ENCODE peak calls at places on chromosomes 13 and 19, in six cellular contexts. One of them, this sample, is unnamed.

GRCh38 chr13:37515226-37515625 is 83.3 kb downstream of the POSTN start:
- DNase-seq in keratinocyte: no peak
- DNase-seq in left ventricle myocardium inferior: no peak
- DNase-seq in AG04450: no peak
- DNase-seq in lower leg skin: no peak
- DNase-seq in colonic mucosa: no peak
- DNase-seq in this sample: no peak

GRCh38 chr19:29062486-29063435 is 150.2 kb downstream of the UQCRFS1 start:
- DNase-seq in left ventricle myocardium inferior: no peak
- DNase-seq in lower leg skin: peak; percentile 77
- DNase-seq in colonic mucosa: no peak
- DNase-seq in keratinocyte: no peak
- DNase-seq in AG04450: no peak
- DNase-seq in this sample: no peak

GRCh38 chr19:51887522-51888498 is at the start of gene ZNF577:
- DNase-seq in keratinocyte: peak; percentile 50
- DNase-seq in colonic mucosa: peak; percentile 98
- DNase-seq in left ventricle myocardium inferior: peak; percentile 93
- DNase-seq in lower leg skin: peak; percentile 97
- DNase-seq in AG04450: peak; percentile 74
- DNase-seq in this sample: peak; percentile 41

GRCh38 chr19:16112778-16113177 is 1.1 kb downstream of the RAB8A start:
- DNase-seq in left ventricle myocardium inferior: no peak
- DNase-seq in lower leg skin: no peak
- DNase-seq in keratinocyte: no peak
- DNase-seq in AG04450: no peak
- DNase-seq in colonic mucosa: no peak
- DNase-seq in this sample: no peak

GRCh38 chr13:102877285-102877684 is 31.5 kb downstream of the ERCC5 start:
- DNase-seq in lower leg skin: no peak
- DNase-seq in left ventricle myocardium inferior: no peak
- DNase-seq in AG04450: no peak
- DNase-seq in keratinocyte: no peak
- DNase-seq in colonic mucosa: no peak
- DNase-seq in this sample: peak; percentile 63

GRCh38 chr13:93670858-93671257 is 444.3 kb downstream of the GPC6 start:
- DNase-seq in keratinocyte: no peak
- DNase-seq in AG04450: no peak
- DNase-seq in lower leg skin: no peak
- DNase-seq in colonic mucosa: no peak
- DNase-seq in left ventricle myocardium inferior: no peak
- DNase-seq in this sample: no peak

GRCh38 chr19:48477067-48477685 is 8.0 kb downstream of the CYTH2 start:
- DNase-seq in left ventricle myocardium inferior: no peak
- DNase-seq in colonic mucosa: no peak
- DNase-seq in AG04450: no peak
- DNase-seq in lower leg skin: no peak
- DNase-seq in keratinocyte: no peak
- DNase-seq in this sample: no peak

GRCh38 chr13:51222510-51223283 is 499 bp downstream of the FAM124A start:
- DNase-seq in lower leg skin: no peak
- DNase-seq in keratinocyte: no peak
- DNase-seq in colonic mucosa: no peak
- DNase-seq in left ventricle myocardium inferior: no peak
- DNase-seq in AG04450: no peak
- DNase-seq in this sample: no peak

GRCh38 chr13:29452773-29453574 is 142.5 kb downstream of the SLC7A1 start:
- DNase-seq in left ventricle myocardium inferior: no peak
- DNase-seq in colonic mucosa: no peak
- DNase-seq in keratinocyte: no peak
- DNase-seq in AG04450: no peak
- DNase-seq in lower leg skin: no peak
- DNase-seq in this sample: no peak

GRCh38 chr13:34805347-34805746 is 136.7 kb upstream of the NBEA start:
- DNase-seq in lower leg skin: no peak
- DNase-seq in AG04450: no peak
- DNase-seq in left ventricle myocardium inferior: no peak
- DNase-seq in keratinocyte: no peak
- DNase-seq in colonic mucosa: no peak
- DNase-seq in this sample: no peak

GRCh38 chr13:112826565-112826964 is 136.7 kb downstream of the ATP11A start:
- DNase-seq in lower leg skin: no peak
- DNase-seq in keratinocyte: no peak
- DNase-seq in AG04450: no peak
- DNase-seq in colonic mucosa: no peak
- DNase-seq in left ventricle myocardium inferior: no peak
- DNase-seq in this sample: no peak

GRCh38 chr13:105336706-105337582 is 1198.5 kb downstream of the EFNB2 start:
- DNase-seq in colonic mucosa: no peak
- DNase-seq in lower leg skin: no peak
- DNase-seq in left ventricle myocardium inferior: no peak
- DNase-seq in keratinocyte: no peak
- DNase-seq in AG04450: no peak
- DNase-seq in this sample: no peak

GRCh38 chr19:794989-795658 is 2.1 kb upstream of the PTBP1 start:
- DNase-seq in AG04450: no peak
- DNase-seq in lower leg skin: no peak
- DNase-seq in left ventricle myocardium inferior: no peak
- DNase-seq in colonic mucosa: peak; percentile 38
- DNase-seq in keratinocyte: no peak
- DNase-seq in this sample: no peak

GRCh38 chr19:41156207-41156606 is 36.8 kb upstream of the CYP2S1 start:
- DNase-seq in lower leg skin: no peak
- DNase-seq in colonic mucosa: no peak
- DNase-seq in keratinocyte: no peak
- DNase-seq in AG04450: no peak
- DNase-seq in left ventricle myocardium inferior: no peak
- DNase-seq in this sample: no peak

GRCh38 chr19:34181111-34181864 is 9.0 kb downstream of the LSM14A start:
- DNase-seq in left ventricle myocardium inferior: no peak
- DNase-seq in keratinocyte: no peak
- DNase-seq in AG04450: no peak
- DNase-seq in colonic mucosa: no peak
- DNase-seq in lower leg skin: no peak
- DNase-seq in this sample: no peak

GRCh38 chr19:16094360-16095070 is 17.2 kb upstream of the RAB8A start:
- DNase-seq in AG04450: no peak
- DNase-seq in keratinocyte: no peak
- DNase-seq in lower leg skin: no peak
- DNase-seq in colonic mucosa: no peak
- DNase-seq in left ventricle myocardium inferior: no peak
- DNase-seq in this sample: no peak

GRCh38 chr13:46803586-46803985 is 6.6 kb upstream of the ESD start:
- DNase-seq in keratinocyte: no peak
- DNase-seq in colonic mucosa: no peak
- DNase-seq in lower leg skin: no peak
- DNase-seq in left ventricle myocardium inferior: no peak
- DNase-seq in AG04450: no peak
- DNase-seq in this sample: no peak

GRCh38 chr13:113837554-113838355 is 26.1 kb downstream of the GAS6 start:
- DNase-seq in colonic mucosa: peak; percentile 86
- DNase-seq in AG04450: peak; percentile 97
- DNase-seq in left ventricle myocardium inferior: peak; percentile 96
- DNase-seq in keratinocyte: peak; percentile 98
- DNase-seq in lower leg skin: peak; percentile 98
- DNase-seq in this sample: peak; percentile 30

GRCh38 chr19:39557791-39558622 is 18.0 kb upstream of the EID2 start:
- DNase-seq in left ventricle myocardium inferior: no peak
- DNase-seq in AG04450: no peak
- DNase-seq in lower leg skin: no peak
- DNase-seq in keratinocyte: no peak
- DNase-seq in colonic mucosa: no peak
- DNase-seq in this sample: no peak

GRCh38 chr13:38346764-38347163 is 2.9 kb upstream of the UFM1 start:
- DNase-seq in AG04450: no peak
- DNase-seq in keratinocyte: no peak
- DNase-seq in lower leg skin: no peak
- DNase-seq in left ventricle myocardium inferior: no peak
- DNase-seq in colonic mucosa: no peak
- DNase-seq in this sample: no peak

GRCh38 chr19:16660763-16661479 is at the start of gene TMEM38A:
- DNase-seq in left ventricle myocardium inferior: peak; percentile 62
- DNase-seq in lower leg skin: peak; percentile 86
- DNase-seq in colonic mucosa: peak; percentile 58
- DNase-seq in AG04450: no peak
- DNase-seq in keratinocyte: no peak
- DNase-seq in this sample: no peak

GRCh38 chr19:51099070-51099382 is 9.2 kb downstream of the CTU1 start:
- DNase-seq in colonic mucosa: no peak
- DNase-seq in keratinocyte: no peak
- DNase-seq in lower leg skin: no peak
- DNase-seq in left ventricle myocardium inferior: no peak
- DNase-seq in AG04450: no peak
- DNase-seq in this sample: no peak

GRCh38 chr13:44843403-44843802 is 145.9 kb downstream of the NUFIP1 start:
- DNase-seq in colonic mucosa: no peak
- DNase-seq in left ventricle myocardium inferior: no peak
- DNase-seq in keratinocyte: no peak
- DNase-seq in AG04450: no peak
- DNase-seq in lower leg skin: no peak
- DNase-seq in this sample: no peak

GRCh38 chr19:480016-480855 is 16.1 kb upstream of the MADCAM1 start:
- DNase-seq in AG04450: no peak
- DNase-seq in keratinocyte: no peak
- DNase-seq in colonic mucosa: peak; percentile 78
- DNase-seq in left ventricle myocardium inferior: peak; percentile 88
- DNase-seq in lower leg skin: peak; percentile 93
- DNase-seq in this sample: no peak

GRCh38 chr13:114025432-114026127 is 51.7 kb upstream of the C13orf46 start:
- DNase-seq in lower leg skin: no peak
- DNase-seq in colonic mucosa: no peak
- DNase-seq in left ventricle myocardium inferior: no peak
- DNase-seq in keratinocyte: no peak
- DNase-seq in AG04450: peak; percentile 58
- DNase-seq in this sample: no peak

GRCh38 chr19:55497777-55498176 is 9.5 kb downstream of the SSC5D start:
- DNase-seq in colonic mucosa: no peak
- DNase-seq in left ventricle myocardium inferior: no peak
- DNase-seq in lower leg skin: no peak
- DNase-seq in AG04450: no peak
- DNase-seq in keratinocyte: no peak
- DNase-seq in this sample: no peak

GRCh38 chr13:96958286-96958891 is 35.9 kb downstream of the OXGR1 start:
- DNase-seq in AG04450: no peak
- DNase-seq in left ventricle myocardium inferior: no peak
- DNase-seq in colonic mucosa: no peak
- DNase-seq in lower leg skin: no peak
- DNase-seq in keratinocyte: no peak
- DNase-seq in this sample: no peak

GRCh38 chr19:33622809-33623511 is 1.2 kb downstream of the CHST8 start:
- DNase-seq in colonic mucosa: no peak
- DNase-seq in AG04450: no peak
- DNase-seq in left ventricle myocardium inferior: no peak
- DNase-seq in keratinocyte: no peak
- DNase-seq in lower leg skin: no peak
- DNase-seq in this sample: no peak

GRCh38 chr13:114151565-114152284 is 19.3 kb upstream of the RASA3 start:
- DNase-seq in keratinocyte: no peak
- DNase-seq in left ventricle myocardium inferior: no peak
- DNase-seq in lower leg skin: peak; percentile 90
- DNase-seq in AG04450: no peak
- DNase-seq in colonic mucosa: peak; percentile 93
- DNase-seq in this sample: no peak

DNA sequence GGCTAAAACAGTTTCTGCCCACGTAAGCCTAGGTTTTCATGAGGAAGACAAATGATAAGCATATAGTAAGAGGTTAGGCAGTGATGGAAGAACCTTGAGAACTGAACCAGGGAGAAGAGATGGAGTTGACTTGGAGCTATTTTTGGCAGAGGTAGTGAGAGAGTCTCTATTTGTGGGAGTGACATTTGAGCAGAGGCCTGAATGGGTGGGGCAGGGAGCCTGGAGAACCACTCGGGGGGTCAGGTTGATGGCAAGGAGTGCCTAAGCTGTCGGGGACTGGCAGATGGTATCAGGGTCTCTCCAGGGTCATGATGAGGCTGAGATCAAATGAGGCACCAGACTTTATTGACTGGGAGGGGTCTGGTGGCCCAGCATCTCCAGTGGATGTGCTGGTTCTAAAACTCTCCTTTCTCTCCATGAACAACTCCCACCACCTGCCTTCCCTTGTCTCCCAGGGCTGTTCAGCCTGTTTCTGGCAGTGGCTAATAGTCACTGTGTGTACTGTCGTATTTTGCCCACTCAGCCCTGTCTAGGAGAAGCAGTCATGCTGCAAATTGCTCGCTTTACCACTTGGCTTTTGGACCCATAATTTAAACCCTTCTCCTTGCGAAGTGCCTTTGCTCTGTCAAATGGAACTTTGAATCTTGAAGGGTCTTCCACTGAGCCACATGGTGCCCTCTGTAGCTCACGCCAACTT is 3.6 kb downstream of the MAU2 start:
- DNase-seq in lower leg skin: no peak
- DNase-seq in left ventricle myocardium inferior: no peak
- DNase-seq in AG04450: no peak
- DNase-seq in keratinocyte: no peak
- DNase-seq in colonic mucosa: no peak
- DNase-seq in this sample: no peak
- H3K4me3 ChIP-seq in lower leg skin: no peak overlapping the region
- H3K4me3 ChIP-seq in left ventricle myocardium inferior: no peak overlapping the region
- H3K4me3 ChIP-seq in AG04450: no peak overlapping the region
- H3K4me3 ChIP-seq in keratinocyte: no peak overlapping the region
- H3K4me3 ChIP-seq in colonic mucosa: no peak overlapping the region
- H3K4me3 ChIP-seq in this sample: no peak overlapping the region

DNA sequence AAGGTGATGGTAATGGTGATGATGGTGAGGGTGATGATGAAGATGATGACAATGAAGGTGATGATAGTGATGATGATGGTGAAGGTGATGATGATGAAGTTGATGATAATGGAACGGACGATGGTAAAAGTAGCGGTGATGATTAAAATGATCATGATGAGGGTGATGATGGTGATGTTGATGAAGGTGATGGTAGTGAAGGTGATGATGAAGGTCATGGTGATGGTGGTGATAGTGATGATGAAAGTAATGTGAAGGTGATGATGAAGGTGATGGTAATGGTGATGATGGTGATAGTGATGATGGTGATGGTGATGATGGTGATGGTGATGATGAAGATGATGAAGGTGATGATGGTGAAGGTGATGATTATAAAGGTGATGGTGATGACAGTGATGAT is 66.1 kb downstream of the MBD3L2B start:
- DNase-seq in lower leg skin: no peak
- DNase-seq in left ventricle myocardium inferior: no peak
- DNase-seq in AG04450: no peak
- DNase-seq in colonic mucosa: no peak
- DNase-seq in keratinocyte: no peak
- DNase-seq in this sample: no peak
- TF ChIP-seq CTCF in lower leg skin: no peak
- TF ChIP-seq CTCF in left ventricle myocardium inferior: no peak
- TF ChIP-seq CTCF in AG04450: no peak
- TF ChIP-seq CTCF in colonic mucosa: no peak
- TF ChIP-seq CTCF in keratinocyte: no peak
- TF ChIP-seq CTCF in this sample: no peak

GRCh38 chr19:2282062-2282861 is at the start of gene PEAK3:
- DNase-seq in left ventricle myocardium inferior: peak; percentile 87
- DNase-seq in lower leg skin: peak; percentile 96
- DNase-seq in AG04450: no peak
- DNase-seq in keratinocyte: no peak
- DNase-seq in colonic mucosa: peak; percentile 67
- DNase-seq in this sample: no peak
- H3K4me3 ChIP-seq in left ventricle myocardium inferior: peak within 1 kb of the TSS; percentile 64
- H3K4me3 ChIP-seq in lower leg skin: no peak within 1 kb of the TSS
- H3K4me3 ChIP-seq in AG04450: peak within 1 kb of the TSS; percentile 36
- H3K4me3 ChIP-seq in keratinocyte: no peak within 1 kb of the TSS
- H3K4me3 ChIP-seq in colonic mucosa: peak within 1 kb of the TSS; percentile 21
- H3K4me3 ChIP-seq in this sample: peak within 1 kb of the TSS; percentile 19

GRCh38 chr19:2055871-2056809 is 5.1 kb upstream of the MKNK2 start:
- DNase-seq in keratinocyte: no peak
- DNase-seq in left ventricle myocardium inferior: peak; percentile 71
- DNase-seq in lower leg skin: peak; percentile 93
- DNase-seq in colonic mucosa: peak; percentile 73
- DNase-seq in AG04450: no peak
- DNase-seq in this sample: no peak
- TF ChIP-seq CTCF in keratinocyte: no peak
- TF ChIP-seq CTCF in left ventricle myocardium inferior: no peak
- TF ChIP-seq CTCF in lower leg skin: no peak
- TF ChIP-seq CTCF in colonic mucosa: no peak
- TF ChIP-seq CTCF in AG04450: no peak
- TF ChIP-seq CTCF in this sample: peak; percentile 10